ENCODE peak calls at places on chromosome 1, in ten cellular contexts. F is PC-9; A is astrocyte; Z is adipocyte; R is fibroblast of lung; V is NT2/D1; H is psoas muscle; E is A549; T is tibial nerve; I is CD8-positive, alpha-beta memory T cell. S is an unnamed sample. For H3K4me1, the result is how much of the 10 kb centered on the place peaks cover.

GRCh38 chr1:115908565-115909334 is 67.6 kb upstream of the SLC22A15 start:
- DNase-seq in V (no peak), R (no peak), F (no peak), H (no peak), E (no peak), Z (no peak), I (no peak), T (no peak), A (no peak), S (no peak)

GRCh38 chr1:219220945-219221344 is 47.3 kb downstream of the LYPLAL1 start:
- DNase-seq in E (peak), A (no peak), R (peak), H (no peak), T (no peak), I (no peak), F (no peak), Z (no peak), V (no peak), S (no peak)

GRCh38 chr1:230807551-230808267 is 60.5 kb downstream of the CAPN9 start:
- DNase-seq in H (no peak), F (no peak), R (no peak), A (no peak), V (no peak), T (no peak), Z (no peak), I (no peak), E (no peak), S (no peak)

GRCh38 chr1:55235722-55236121 is 20.6 kb upstream of the USP24 start:
- DNase-seq in Z (peak), A (peak), R (peak), V (no peak), T (no peak), H (no peak), E (no peak), F (no peak), I (no peak), S (no peak)

GRCh38 chr1:172929006-172929405 is 121.7 kb downstream of the TNFSF18 start:
- DNase-seq in V (no peak), T (no peak), F (no peak), A (peak), I (no peak), H (no peak), E (no peak), R (peak), Z (peak), S (no peak)

GRCh38 chr1:196407358-196408041 is 200.7 kb downstream of the KCNT2 start:
- DNase-seq in E (peak), F (no peak), A (peak), I (no peak), R (peak), T (no peak), V (no peak), H (no peak), Z (peak), S (no peak)

GRCh38 chr1:3785458-3786157 is 10.7 kb downstream of the LRRC47 start:
- DNase-seq in R (no peak), H (no peak), E (no peak), I (no peak), V (no peak), Z (peak), A (no peak), F (no peak), T (no peak), S (no peak)

GRCh38 chr1:174795806-174796205 is 203.9 kb upstream of the CACYBP start:
- DNase-seq in E (peak), A (peak), V (no peak), H (no peak), F (peak), T (no peak), I (no peak), R (peak), Z (no peak), S (no peak)

GRCh38 chr1:154183045-154183968 is 8.6 kb downstream of the TPM3 start:
- DNase-seq in Z (peak), T (peak), R (peak), F (peak), I (peak), E (peak), V (peak), A (peak), H (peak), S (peak)

GRCh38 chr1:45394342-45394741 is 54.1 kb upstream of the MUTYH start:
- DNase-seq in T (no peak), I (no peak), A (no peak), Z (no peak), F (no peak), H (no peak), V (no peak), E (no peak), R (no peak), S (no peak)

GRCh38 chr1:30407030-30407861 is 316.1 kb downstream of the MATN1 start:
- DNase-seq in A (peak), R (peak), E (no peak), I (no peak), H (no peak), F (no peak), Z (no peak), T (no peak), V (no peak), S (no peak)

GRCh38 chr1:113811353-113811887 is 856 bp downstream of the RSBN1 start:
- DNase-seq in V (peak), E (peak), T (no peak), Z (peak), I (no peak), F (no peak), H (no peak), A (no peak), R (peak), S (peak)

GRCh38 chr1:71593523-71593922 is 512.7 kb upstream of the ZRANB2 start:
- DNase-seq in H (no peak), E (no peak), Z (no peak), A (no peak), V (no peak), T (no peak), F (no peak), R (no peak), I (no peak), S (no peak)

GRCh38 chr1:96473791-96474452 is 247.7 kb upstream of the PTBP2 start:
- DNase-seq in H (no peak), I (no peak), Z (peak), F (peak), T (no peak), E (no peak), V (peak), R (peak), A (peak), S (no peak)

GRCh38 chr1:212242288-212242984 is 42.8 kb upstream of the PPP2R5A start:
- DNase-seq in F (no peak), Z (no peak), A (no peak), E (no peak), I (no peak), R (no peak), H (no peak), T (no peak), V (no peak), S (no peak)

GRCh38 chr1:8083739-8084484 is 57.8 kb upstream of the ERRFI1 start:
- DNase-seq in I (no peak), A (peak), F (no peak), Z (peak), V (no peak), E (peak), H (no peak), R (peak), T (no peak), S (no peak)

GRCh38 chr1:1371741-1372711 is 3.0 kb downstream of the AURKAIP1 start:
- DNase-seq in R (peak), A (no peak), T (no peak), H (peak), E (peak), V (no peak), F (peak), I (peak), Z (peak), S (peak)

GRCh38 chr1:23772049-23772853 is 6.0 kb upstream of the PITHD1 start:
- DNase-seq in Z (peak), A (peak), V (peak), H (peak), I (peak), T (peak), R (peak), E (peak), F (peak), S (peak)

GRCh38 chr1:189805735-189806134 is 671.9 kb downstream of the BRINP3 start:
- DNase-seq in F (no peak), A (no peak), V (no peak), E (no peak), Z (no peak), I (no peak), T (no peak), H (no peak), R (no peak), S (no peak)

GRCh38 chr1:201423655-201424610 is 2.4 kb upstream of the TNNI1 start:
- DNase-seq in R (no peak), T (no peak), A (no peak), E (no peak), Z (no peak), H (no peak), F (no peak), V (no peak), I (no peak), S (no peak)

GRCh38 chr1:171801395-171801990 is 20.0 kb downstream of the METTL13 start:
- DNase-seq in A (peak), E (peak), R (peak), I (no peak), Z (peak), V (peak), F (no peak), H (no peak), T (no peak), S (peak)

GRCh38 chr1:195141294-195141693 is 1466.9 kb downstream of the KCNT2 start:
- DNase-seq in A (no peak), E (peak), I (no peak), V (no peak), T (no peak), R (no peak), Z (no peak), H (no peak), F (no peak), S (no peak)

GRCh38 chr1:154337253-154337894 is 12.0 kb downstream of the ATP8B2 start:
- DNase-seq in E (no peak), R (no peak), F (no peak), V (no peak), I (peak), Z (no peak), A (no peak), H (no peak), T (no peak), S (no peak)

GRCh38 chr1:87149166-87150065 is 179.3 kb upstream of the LMO4 start:
- DNase-seq in V (peak), I (no peak), Z (peak), F (peak), E (no peak), T (no peak), H (no peak), A (peak), R (peak), S (no peak)

GRCh38 chr1:46535063-46535462 is 16.4 kb downstream of the KNCN start:
- DNase-seq in I (no peak), V (no peak), A (no peak), T (no peak), R (no peak), H (no peak), Z (no peak), E (peak), F (peak), S (peak)

GRCh38 chr1:42157667-42158066 is 4.5 kb downstream of the GUCA2B start:
- DNase-seq in H (no peak), E (peak), I (no peak), V (no peak), T (no peak), A (no peak), R (no peak), F (no peak), Z (no peak), S (no peak)

GRCh38 chr1:214328770-214329455 is 48.0 kb downstream of the SMYD2 start:
- DNase-seq in E (peak), F (peak), T (peak), H (peak), A (peak), R (peak), I (peak), Z (peak), V (peak), S (peak)

GRCh38 chr1:206839857-206840256 is 25.6 kb upstream of the IL20 start:
- DNase-seq in T (no peak), V (no peak), E (peak), F (no peak), H (no peak), I (no peak), R (peak), Z (peak), A (peak), S (no peak)

GRCh38 chr1:110916669-110917306 is 43.8 kb downstream of the CD53 start:
- DNase-seq in I (no peak), V (no peak), T (no peak), F (peak), H (no peak), Z (peak), A (peak), E (peak), R (peak), S (no peak)

GRCh38 chr1:110914676-110915075 is 41.7 kb downstream of the CD53 start:
- DNase-seq in E (no peak), I (no peak), F (no peak), T (no peak), Z (no peak), H (no peak), R (no peak), V (no peak), A (no peak), S (no peak)

GRCh38 chr1:110915804-110916203 is 42.9 kb downstream of the CD53 start:
- DNase-seq in I (no peak), E (no peak), V (no peak), A (no peak), F (no peak), Z (no peak), R (no peak), H (no peak), T (no peak), S (no peak)

GRCh38 chr1:110916274-110916668 is 43.3 kb downstream of the CD53 start:
- DNase-seq in R (no peak), V (no peak), F (no peak), A (no peak), T (no peak), I (no peak), Z (no peak), H (no peak), E (no peak), S (no peak)

DNA sequence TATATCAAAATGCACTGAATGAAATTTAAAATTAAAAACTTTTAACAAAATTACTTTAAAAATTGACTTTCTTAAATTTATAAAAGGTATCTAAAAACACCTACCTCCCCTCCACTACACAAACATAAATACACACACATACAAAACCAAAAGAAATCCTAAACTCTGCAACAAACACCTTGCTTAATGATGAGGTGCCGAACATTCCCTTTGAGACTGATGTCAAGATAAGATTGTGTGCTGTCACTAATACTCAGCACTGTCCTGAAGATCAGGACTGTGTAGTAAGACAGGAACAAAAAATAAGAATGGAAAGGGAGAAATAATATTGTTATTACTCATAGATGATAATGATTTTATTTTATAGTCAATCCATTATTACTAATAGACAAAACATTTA is 45.1 kb downstream of the CD53 start:
- DNase-seq in Z (no peak), R (no peak), A (no peak), F (no peak), T (no peak), H (no peak), V (no peak), E (no peak), I (no peak), S (no peak)
- H3K4me3 ChIP-seq in Z (no peak), R (no peak), A (no peak), F (no peak), T (no peak), H (no peak), V (no peak), E (no peak), I (no peak), S (no peak)

DNA sequence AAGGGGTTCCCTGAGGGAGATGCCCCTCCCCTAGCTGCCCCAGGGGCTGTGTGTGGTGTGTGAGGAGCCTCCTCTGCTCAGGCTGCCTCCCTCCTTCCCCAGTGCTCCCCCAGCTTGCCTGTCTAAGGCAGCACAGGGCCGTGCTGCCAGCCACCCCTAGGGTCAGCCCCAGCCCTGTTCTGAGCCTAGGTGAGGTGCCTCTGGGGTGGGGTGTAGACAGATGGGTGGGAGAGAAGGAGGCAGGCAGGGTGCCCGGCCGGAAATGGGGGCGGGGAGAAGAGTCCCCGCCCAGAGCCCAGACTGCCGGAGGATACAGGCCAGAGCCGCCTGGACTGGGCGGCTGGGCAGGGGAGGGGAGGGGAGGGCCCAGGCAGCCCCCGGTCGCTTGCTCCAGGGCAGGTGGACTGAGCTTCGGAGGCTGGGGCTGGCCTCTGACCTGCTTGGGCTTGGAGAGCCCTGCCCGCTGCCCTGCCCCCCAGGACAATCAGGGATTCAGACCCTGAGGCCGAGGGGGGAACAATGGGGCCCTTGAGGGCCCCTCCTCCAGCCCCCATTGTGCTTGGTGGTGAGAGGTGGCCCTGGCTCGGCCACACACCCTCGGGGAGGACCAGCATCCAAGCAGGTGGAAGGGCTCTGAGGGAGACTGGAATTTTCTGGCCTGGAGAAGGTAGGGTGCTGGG is at the start of gene GJC2:
- DNase-seq in H (peak), R (no peak), V (no peak), I (no peak), E (no peak), F (peak), A (no peak), T (peak), Z (no peak), S (peak)
- H3K4me1 ChIP-seq in H (under half), R (under half), V (under half), I (under half), E (under half), F (under half), A (under half), T (under half), Z (under half), S (under half)

GRCh38 chr1:108852541-108852940 is 4.4 kb downstream of the AKNAD1 start:
- DNase-seq in E (no peak), V (no peak), A (no peak), H (no peak), Z (no peak), F (no peak), T (no peak), R (no peak), I (no peak), S (no peak)

GRCh38 chr1:108854226-108855019 is 2.5 kb downstream of the AKNAD1 start:
- DNase-seq in V (no peak), H (no peak), F (no peak), A (no peak), T (no peak), R (no peak), Z (peak), I (no peak), E (no peak), S (no peak)

GRCh38 chr1:108848802-108849201 is 8.1 kb downstream of the AKNAD1 start:
- DNase-seq in T (no peak), H (no peak), V (no peak), E (no peak), I (no peak), Z (no peak), R (no peak), A (no peak), F (no peak), S (no peak)

GRCh38 chr1:108851567-108851966 is 5.3 kb downstream of the AKNAD1 start:
- DNase-seq in T (no peak), Z (no peak), F (no peak), I (no peak), R (no peak), H (no peak), E (no peak), V (no peak), A (no peak), S (no peak)

GRCh38 chr1:108852141-108852540 is 4.8 kb downstream of the AKNAD1 start:
- DNase-seq in V (no peak), T (no peak), F (no peak), H (no peak), I (no peak), A (no peak), E (no peak), Z (peak), R (no peak), S (no peak)
- H3K4me3 ChIP-seq in V (no peak), T (peak), F (no peak), H (no peak), I (no peak), A (no peak), E (no peak), Z (peak), R (no peak), S (no peak)

GRCh38 chr1:26367441-26367840 is 5.1 kb downstream of the ZNF683 start:
- DNase-seq in A (no peak), T (no peak), F (no peak), I (no peak), H (no peak), R (no peak), V (no peak), E (no peak), Z (no peak), S (no peak)
- H3K4me1 ChIP-seq in A (under half), T (under half), F (under half), I (half or more), H (under half), R (under half), V (under half), E (under half), Z (under half), S (under half)

GRCh38 chr1:203121186-203122015 is 6.1 kb upstream of the ADORA1 start:
- DNase-seq in R (no peak), I (no peak), V (no peak), E (no peak), H (no peak), Z (no peak), T (no peak), F (no peak), A (no peak), S (no peak)
- H3K4me3 ChIP-seq in R (no peak), I (no peak), V (no peak), E (no peak), H (no peak), Z (no peak), T (no peak), F (no peak), A (no peak), S (no peak)

DNA sequence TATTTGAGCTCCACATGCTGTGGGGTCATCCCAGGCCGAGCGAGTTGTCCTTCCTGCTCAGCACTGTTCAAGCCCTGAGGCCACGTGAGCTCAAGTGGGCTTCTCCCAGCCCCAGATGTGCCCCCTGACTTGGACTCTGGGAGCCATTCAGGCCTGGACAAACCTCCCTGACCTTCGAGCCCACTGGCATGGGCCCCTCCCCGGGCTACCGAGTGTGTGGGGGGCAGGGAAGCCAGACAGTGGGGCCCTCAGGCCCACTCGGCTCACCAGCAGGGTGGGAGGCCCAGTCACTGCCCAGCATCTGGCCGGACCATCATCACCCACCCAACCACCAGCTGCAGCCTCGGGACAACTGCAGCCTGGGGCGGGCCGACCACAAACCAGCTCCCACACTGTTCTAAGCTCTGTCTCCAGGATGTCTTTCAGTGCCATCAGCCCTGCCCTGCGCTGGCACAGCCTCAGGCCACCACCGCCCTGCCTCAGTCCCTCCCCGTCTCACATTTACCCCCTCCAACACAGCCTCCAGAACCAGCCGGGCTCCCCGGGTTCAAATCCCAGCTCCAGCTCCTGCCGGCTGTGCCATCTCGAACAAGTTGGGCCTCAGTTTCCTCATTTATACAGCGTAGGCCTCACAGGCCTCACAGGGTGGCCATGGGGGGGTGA is 20.9 kb upstream of the PLEKHG5 start:
- DNase-seq in T (no peak), E (no peak), Z (no peak), F (no peak), H (no peak), A (no peak), I (no peak), V (no peak), R (no peak), S (no peak)
- H3K4me1 ChIP-seq in T (under half), E (under half), Z (under half), F (under half), H (under half), A (under half), I (under half), V (under half), R (under half), S (under half)

DNA sequence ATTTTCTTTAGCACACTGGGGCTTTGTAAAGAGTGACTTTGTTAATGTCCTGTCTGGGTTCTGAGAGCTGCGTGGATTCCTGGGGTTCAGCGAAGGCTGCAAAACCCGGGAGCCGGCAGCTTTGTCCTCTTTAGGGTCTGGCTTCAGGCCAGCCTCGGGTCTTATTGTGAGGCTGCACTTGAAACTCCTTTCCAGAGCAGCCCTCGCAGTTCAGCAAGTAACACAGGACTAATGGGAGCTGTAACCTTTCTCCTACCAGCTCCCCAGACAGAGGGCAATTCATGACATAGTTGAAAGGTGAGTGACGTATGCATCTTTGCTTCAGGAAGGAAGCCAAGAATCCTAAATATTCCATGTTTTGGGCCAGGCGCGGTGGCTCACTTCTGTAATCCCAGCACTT is 1.4 kb downstream of the MTARC1 start:
- DNase-seq in E (no peak), Z (no peak), R (peak), H (no peak), V (no peak), T (no peak), A (peak), F (peak), I (no peak), S (no peak)
- H3K4me3 ChIP-seq in E (no peak), Z (peak), R (no peak), H (peak), V (no peak), T (peak), A (no peak), F (peak), I (no peak), S (no peak)

S was measured in body of pancreas.